ENCODE peak calls at places on chromosomes 5 and 9, in ten cellular contexts. One of them, this sample, is unnamed.

GRCh38 chr9:92638621-92639101 is 31.3 kb downstream of the IPPK start:
- DNase-seq in activated T-cell treated with anti-CD3 and anti-CD28 coated beads for 1 hour: no peak
- DNase-seq in CD8-positive, alpha-beta T cell: peak
- DNase-seq in nephron progenitor cell: no peak
- DNase-seq in activated B cell treated with CpG ODN at 0.5 μM for 24 hours: no peak
- DNase-seq in kidney: no peak
- DNase-seq in colonic mucosa: no peak
- DNase-seq in progenitor cell of endocrine pancreas: no peak
- DNase-seq in stimulated activated naive CD8-positive, alpha-beta T cell treated with anti-CD3 and anti-CD28 coated beads, Interleukin-15, amount 100 ng/mL, for 72 hours: no peak
- DNase-seq in putamen: no peak
- DNase-seq in this sample: no peak

GRCh38 chr9:86328153-86328552 is 26.1 kb downstream of the TUT7 start:
- DNase-seq in kidney: no peak
- DNase-seq in CD8-positive, alpha-beta T cell: no peak
- DNase-seq in activated T-cell treated with anti-CD3 and anti-CD28 coated beads for 1 hour: no peak
- DNase-seq in activated B cell treated with CpG ODN at 0.5 μM for 24 hours: no peak
- DNase-seq in colonic mucosa: no peak
- DNase-seq in stimulated activated naive CD8-positive, alpha-beta T cell treated with anti-CD3 and anti-CD28 coated beads, Interleukin-15, amount 100 ng/mL, for 72 hours: no peak
- DNase-seq in nephron progenitor cell: no peak
- DNase-seq in progenitor cell of endocrine pancreas: no peak
- DNase-seq in putamen: no peak
- DNase-seq in this sample: no peak

GRCh38 chr5:115602585-115603125 is 376 bp upstream of the TICAM2 start:
- DNase-seq in activated B cell treated with CpG ODN at 0.5 μM for 24 hours: no peak
- DNase-seq in colonic mucosa: no peak
- DNase-seq in nephron progenitor cell: no peak
- DNase-seq in putamen: no peak
- DNase-seq in activated T-cell treated with anti-CD3 and anti-CD28 coated beads for 1 hour: no peak
- DNase-seq in kidney: no peak
- DNase-seq in progenitor cell of endocrine pancreas: no peak
- DNase-seq in CD8-positive, alpha-beta T cell: no peak
- DNase-seq in stimulated activated naive CD8-positive, alpha-beta T cell treated with anti-CD3 and anti-CD28 coated beads, Interleukin-15, amount 100 ng/mL, for 72 hours: no peak
- DNase-seq in this sample: no peak

GRCh38 chr9:126169736-126170135 is 156.9 kb upstream of the MVB12B start:
- DNase-seq in nephron progenitor cell: no peak
- DNase-seq in putamen: no peak
- DNase-seq in CD8-positive, alpha-beta T cell: peak
- DNase-seq in activated T-cell treated with anti-CD3 and anti-CD28 coated beads for 1 hour: no peak
- DNase-seq in kidney: no peak
- DNase-seq in colonic mucosa: no peak
- DNase-seq in stimulated activated naive CD8-positive, alpha-beta T cell treated with anti-CD3 and anti-CD28 coated beads, Interleukin-15, amount 100 ng/mL, for 72 hours: no peak
- DNase-seq in activated B cell treated with CpG ODN at 0.5 μM for 24 hours: no peak
- DNase-seq in progenitor cell of endocrine pancreas: no peak
- DNase-seq in this sample: no peak

GRCh38 chr9:107322643-107323042 is 39.6 kb downstream of the RAD23B start:
- DNase-seq in kidney: no peak
- DNase-seq in CD8-positive, alpha-beta T cell: no peak
- DNase-seq in activated T-cell treated with anti-CD3 and anti-CD28 coated beads for 1 hour: no peak
- DNase-seq in putamen: no peak
- DNase-seq in nephron progenitor cell: no peak
- DNase-seq in progenitor cell of endocrine pancreas: no peak
- DNase-seq in activated B cell treated with CpG ODN at 0.5 μM for 24 hours: no peak
- DNase-seq in stimulated activated naive CD8-positive, alpha-beta T cell treated with anti-CD3 and anti-CD28 coated beads, Interleukin-15, amount 100 ng/mL, for 72 hours: no peak
- DNase-seq in colonic mucosa: no peak
- DNase-seq in this sample: no peak

GRCh38 chr9:127776919-127777280 is 1.6 kb downstream of the SH2D3C start:
- DNase-seq in colonic mucosa: no peak
- DNase-seq in progenitor cell of endocrine pancreas: no peak
- DNase-seq in stimulated activated naive CD8-positive, alpha-beta T cell treated with anti-CD3 and anti-CD28 coated beads, Interleukin-15, amount 100 ng/mL, for 72 hours: no peak
- DNase-seq in CD8-positive, alpha-beta T cell: no peak
- DNase-seq in putamen: no peak
- DNase-seq in activated T-cell treated with anti-CD3 and anti-CD28 coated beads for 1 hour: no peak
- DNase-seq in nephron progenitor cell: no peak
- DNase-seq in kidney: no peak
- DNase-seq in activated B cell treated with CpG ODN at 0.5 μM for 24 hours: no peak
- DNase-seq in this sample: no peak

GRCh38 chr5:166617507-166617906 is 1673.9 kb upstream of the WWC1 start:
- DNase-seq in stimulated activated naive CD8-positive, alpha-beta T cell treated with anti-CD3 and anti-CD28 coated beads, Interleukin-15, amount 100 ng/mL, for 72 hours: no peak
- DNase-seq in colonic mucosa: no peak
- DNase-seq in activated T-cell treated with anti-CD3 and anti-CD28 coated beads for 1 hour: no peak
- DNase-seq in putamen: no peak
- DNase-seq in CD8-positive, alpha-beta T cell: no peak
- DNase-seq in kidney: no peak
- DNase-seq in activated B cell treated with CpG ODN at 0.5 μM for 24 hours: no peak
- DNase-seq in progenitor cell of endocrine pancreas: no peak
- DNase-seq in nephron progenitor cell: no peak
- DNase-seq in this sample: no peak

GRCh38 chr5:41927604-41928003 is 2.5 kb downstream of the FBXO4 start:
- DNase-seq in putamen: no peak
- DNase-seq in CD8-positive, alpha-beta T cell: no peak
- DNase-seq in nephron progenitor cell: no peak
- DNase-seq in kidney: no peak
- DNase-seq in stimulated activated naive CD8-positive, alpha-beta T cell treated with anti-CD3 and anti-CD28 coated beads, Interleukin-15, amount 100 ng/mL, for 72 hours: no peak
- DNase-seq in colonic mucosa: no peak
- DNase-seq in progenitor cell of endocrine pancreas: no peak
- DNase-seq in activated T-cell treated with anti-CD3 and anti-CD28 coated beads for 1 hour: no peak
- DNase-seq in activated B cell treated with CpG ODN at 0.5 μM for 24 hours: no peak
- DNase-seq in this sample: no peak

GRCh38 chr5:95923918-95924559 is 37.6 kb downstream of the ELL2 start:
- DNase-seq in nephron progenitor cell: no peak
- DNase-seq in activated B cell treated with CpG ODN at 0.5 μM for 24 hours: no peak
- DNase-seq in stimulated activated naive CD8-positive, alpha-beta T cell treated with anti-CD3 and anti-CD28 coated beads, Interleukin-15, amount 100 ng/mL, for 72 hours: no peak
- DNase-seq in putamen: no peak
- DNase-seq in CD8-positive, alpha-beta T cell: no peak
- DNase-seq in progenitor cell of endocrine pancreas: no peak
- DNase-seq in kidney: no peak
- DNase-seq in activated T-cell treated with anti-CD3 and anti-CD28 coated beads for 1 hour: no peak
- DNase-seq in colonic mucosa: no peak
- DNase-seq in this sample: no peak

GRCh38 chr5:170626507-170627150 is 122.8 kb downstream of the KCNIP1 start:
- DNase-seq in stimulated activated naive CD8-positive, alpha-beta T cell treated with anti-CD3 and anti-CD28 coated beads, Interleukin-15, amount 100 ng/mL, for 72 hours: no peak
- DNase-seq in activated T-cell treated with anti-CD3 and anti-CD28 coated beads for 1 hour: no peak
- DNase-seq in putamen: no peak
- DNase-seq in CD8-positive, alpha-beta T cell: no peak
- DNase-seq in nephron progenitor cell: no peak
- DNase-seq in kidney: no peak
- DNase-seq in activated B cell treated with CpG ODN at 0.5 μM for 24 hours: no peak
- DNase-seq in colonic mucosa: no peak
- DNase-seq in progenitor cell of endocrine pancreas: no peak
- DNase-seq in this sample: no peak

GRCh38 chr5:178793696-178794095 is 63.2 kb upstream of the ZNF354A start:
- DNase-seq in putamen: no peak
- DNase-seq in stimulated activated naive CD8-positive, alpha-beta T cell treated with anti-CD3 and anti-CD28 coated beads, Interleukin-15, amount 100 ng/mL, for 72 hours: no peak
- DNase-seq in activated B cell treated with CpG ODN at 0.5 μM for 24 hours: no peak
- DNase-seq in kidney: no peak
- DNase-seq in colonic mucosa: no peak
- DNase-seq in activated T-cell treated with anti-CD3 and anti-CD28 coated beads for 1 hour: no peak
- DNase-seq in progenitor cell of endocrine pancreas: no peak
- DNase-seq in CD8-positive, alpha-beta T cell: no peak
- DNase-seq in nephron progenitor cell: no peak
- DNase-seq in this sample: no peak